ENCODE peak calls at places on chromosomes 7 and 10, in nine cellular contexts. One of them, this sample, is unnamed.

GRCh38 chr10:30540286-30540685 is 89.3 kb downstream of the LYZL2 start:
- DNase-seq in endothelial cell: no peak
- DNase-seq in RPMI8226: no peak
- DNase-seq in occipital lobe: no peak
- DNase-seq in bronchial epithelial cell: peak; percentile 86
- DNase-seq in PC-3: no peak
- DNase-seq in upper lobe of right lung: no peak
- DNase-seq in fibroblast of the aortic adventitia: no peak
- DNase-seq in T-helper 9 cell: no peak
- DNase-seq in this sample: no peak

GRCh38 chr7:127776776-127777390 is 124.9 kb downstream of the SND1 start:
- DNase-seq in T-helper 9 cell: no peak
- DNase-seq in upper lobe of right lung: no peak
- DNase-seq in occipital lobe: no peak
- DNase-seq in PC-3: no peak
- DNase-seq in RPMI8226: no peak
- DNase-seq in endothelial cell: no peak
- DNase-seq in bronchial epithelial cell: no peak
- DNase-seq in fibroblast of the aortic adventitia: peak; percentile 87
- DNase-seq in this sample: no peak

GRCh38 chr7:115052706-115053105 is 130.8 kb downstream of the MDFIC start:
- DNase-seq in PC-3: no peak
- DNase-seq in RPMI8226: no peak
- DNase-seq in fibroblast of the aortic adventitia: no peak
- DNase-seq in occipital lobe: no peak
- DNase-seq in bronchial epithelial cell: no peak
- DNase-seq in T-helper 9 cell: no peak
- DNase-seq in endothelial cell: no peak
- DNase-seq in upper lobe of right lung: no peak
- DNase-seq in this sample: no peak

GRCh38 chr10:59517961-59518360 is 155.6 kb upstream of the FAM13C start:
- DNase-seq in upper lobe of right lung: no peak
- DNase-seq in endothelial cell: no peak
- DNase-seq in fibroblast of the aortic adventitia: no peak
- DNase-seq in RPMI8226: no peak
- DNase-seq in PC-3: no peak
- DNase-seq in occipital lobe: peak; percentile 1
- DNase-seq in bronchial epithelial cell: no peak
- DNase-seq in T-helper 9 cell: no peak
- DNase-seq in this sample: no peak

GRCh38 chr10:84076540-84077195 is 62.6 kb upstream of the GHITM start:
- DNase-seq in RPMI8226: no peak
- DNase-seq in fibroblast of the aortic adventitia: peak; percentile 36
- DNase-seq in upper lobe of right lung: no peak
- DNase-seq in PC-3: no peak
- DNase-seq in occipital lobe: no peak
- DNase-seq in T-helper 9 cell: no peak
- DNase-seq in endothelial cell: peak; percentile 12
- DNase-seq in bronchial epithelial cell: peak; percentile 7
- DNase-seq in this sample: no peak

GRCh38 chr10:67549390-67549789 is 146.6 kb downstream of the CTNNA3 start:
- DNase-seq in endothelial cell: no peak
- DNase-seq in T-helper 9 cell: no peak
- DNase-seq in PC-3: no peak
- DNase-seq in upper lobe of right lung: no peak
- DNase-seq in fibroblast of the aortic adventitia: no peak
- DNase-seq in RPMI8226: no peak
- DNase-seq in bronchial epithelial cell: no peak
- DNase-seq in occipital lobe: no peak
- DNase-seq in this sample: no peak

GRCh38 chr10:65531545-65531944 is 1394.3 kb upstream of the LRRTM3 start:
- DNase-seq in bronchial epithelial cell: no peak
- DNase-seq in PC-3: no peak
- DNase-seq in occipital lobe: no peak
- DNase-seq in T-helper 9 cell: no peak
- DNase-seq in RPMI8226: no peak
- DNase-seq in fibroblast of the aortic adventitia: no peak
- DNase-seq in upper lobe of right lung: no peak
- DNase-seq in endothelial cell: no peak
- DNase-seq in this sample: no peak

GRCh38 chr10:117137031-117137910 is 799 bp downstream of the VAX1 start:
- DNase-seq in fibroblast of the aortic adventitia: no peak
- DNase-seq in endothelial cell: peak; percentile 70
- DNase-seq in T-helper 9 cell: no peak
- DNase-seq in bronchial epithelial cell: no peak
- DNase-seq in RPMI8226: peak; percentile 15
- DNase-seq in upper lobe of right lung: no peak
- DNase-seq in occipital lobe: no peak
- DNase-seq in PC-3: peak; percentile 51
- DNase-seq in this sample: no peak

GRCh38 chr10:5528989-5529701 is 4.4 kb downstream of the CALML3 start:
- DNase-seq in RPMI8226: no peak
- DNase-seq in occipital lobe: no peak
- DNase-seq in fibroblast of the aortic adventitia: no peak
- DNase-seq in T-helper 9 cell: no peak
- DNase-seq in PC-3: no peak
- DNase-seq in upper lobe of right lung: peak; percentile 51
- DNase-seq in bronchial epithelial cell: no peak
- DNase-seq in endothelial cell: no peak
- DNase-seq in this sample: no peak

GRCh38 chr7:38637957-38638356 is 6.8 kb upstream of the AMPH start:
- DNase-seq in upper lobe of right lung: no peak
- DNase-seq in PC-3: no peak
- DNase-seq in RPMI8226: no peak
- DNase-seq in fibroblast of the aortic adventitia: no peak
- DNase-seq in endothelial cell: no peak
- DNase-seq in occipital lobe: no peak
- DNase-seq in bronchial epithelial cell: no peak
- DNase-seq in T-helper 9 cell: no peak
- DNase-seq in this sample: no peak

GRCh38 chr10:70551971-70552422 is 50.5 kb downstream of the PRF1 start:
- DNase-seq in T-helper 9 cell: no peak
- DNase-seq in endothelial cell: no peak
- DNase-seq in upper lobe of right lung: peak; percentile 83
- DNase-seq in PC-3: no peak
- DNase-seq in occipital lobe: no peak
- DNase-seq in fibroblast of the aortic adventitia: peak; percentile 93
- DNase-seq in bronchial epithelial cell: peak; percentile 82
- DNase-seq in RPMI8226: no peak
- DNase-seq in this sample: no peak

GRCh38 chr10:132600416-132600815 is 62.8 kb downstream of the INPP5A start:
- DNase-seq in T-helper 9 cell: no peak
- DNase-seq in PC-3: no peak
- DNase-seq in fibroblast of the aortic adventitia: no peak
- DNase-seq in endothelial cell: no peak
- DNase-seq in occipital lobe: no peak
- DNase-seq in upper lobe of right lung: no peak
- DNase-seq in bronchial epithelial cell: no peak
- DNase-seq in RPMI8226: no peak
- DNase-seq in this sample: no peak

GRCh38 chr10:87775766-87776165 is 42.3 kb downstream of the ATAD1 start:
- DNase-seq in fibroblast of the aortic adventitia: peak; percentile 20
- DNase-seq in T-helper 9 cell: no peak
- DNase-seq in PC-3: peak; percentile 23
- DNase-seq in bronchial epithelial cell: peak; percentile 36
- DNase-seq in endothelial cell: no peak
- DNase-seq in occipital lobe: no peak
- DNase-seq in RPMI8226: no peak
- DNase-seq in upper lobe of right lung: no peak
- DNase-seq in this sample: no peak

GRCh38 chr7:101218236-101219130 is 518 bp downstream of the ZNHIT1 start:
- DNase-seq in PC-3: no peak
- DNase-seq in occipital lobe: no peak
- DNase-seq in T-helper 9 cell: no peak
- DNase-seq in fibroblast of the aortic adventitia: peak; percentile 25
- DNase-seq in upper lobe of right lung: no peak
- DNase-seq in RPMI8226: no peak
- DNase-seq in endothelial cell: no peak
- DNase-seq in bronchial epithelial cell: no peak
- DNase-seq in this sample: no peak

GRCh38 chr7:120981888-120982615 is 6.5 kb upstream of the CPED1 start:
- DNase-seq in PC-3: peak; percentile 66
- DNase-seq in occipital lobe: no peak
- DNase-seq in upper lobe of right lung: no peak
- DNase-seq in RPMI8226: no peak
- DNase-seq in bronchial epithelial cell: peak; percentile 37
- DNase-seq in fibroblast of the aortic adventitia: peak; percentile 68
- DNase-seq in endothelial cell: no peak
- DNase-seq in T-helper 9 cell: no peak
- DNase-seq in this sample: no peak

GRCh38 chr7:77808517-77808916 is 9.9 kb downstream of the PHTF2 start:
- DNase-seq in bronchial epithelial cell: no peak
- DNase-seq in upper lobe of right lung: no peak
- DNase-seq in PC-3: no peak
- DNase-seq in T-helper 9 cell: no peak
- DNase-seq in endothelial cell: no peak
- DNase-seq in RPMI8226: no peak
- DNase-seq in fibroblast of the aortic adventitia: no peak
- DNase-seq in occipital lobe: no peak
- DNase-seq in this sample: no peak

GRCh38 chr10:69486922-69487730 is 35.9 kb downstream of the TSPAN15 start:
- DNase-seq in T-helper 9 cell: no peak
- DNase-seq in RPMI8226: no peak
- DNase-seq in bronchial epithelial cell: peak; percentile 88
- DNase-seq in endothelial cell: no peak
- DNase-seq in upper lobe of right lung: no peak
- DNase-seq in occipital lobe: no peak
- DNase-seq in fibroblast of the aortic adventitia: no peak
- DNase-seq in PC-3: no peak
- DNase-seq in this sample: no peak

GRCh38 chr7:152583006-152583405 is 92.9 kb downstream of the XRCC2 start:
- DNase-seq in PC-3: no peak
- DNase-seq in occipital lobe: no peak
- DNase-seq in T-helper 9 cell: no peak
- DNase-seq in endothelial cell: no peak
- DNase-seq in upper lobe of right lung: no peak
- DNase-seq in fibroblast of the aortic adventitia: no peak
- DNase-seq in bronchial epithelial cell: no peak
- DNase-seq in RPMI8226: no peak
- DNase-seq in this sample: no peak

GRCh38 chr7:155425011-155425340 is 33.0 kb upstream of the EN2 start:
- DNase-seq in upper lobe of right lung: no peak
- DNase-seq in fibroblast of the aortic adventitia: no peak
- DNase-seq in T-helper 9 cell: no peak
- DNase-seq in bronchial epithelial cell: no peak
- DNase-seq in endothelial cell: no peak
- DNase-seq in PC-3: no peak
- DNase-seq in RPMI8226: no peak
- DNase-seq in occipital lobe: no peak
- DNase-seq in this sample: no peak

GRCh38 chr7:125602441-125602840 is 672.8 kb upstream of the POT1 start:
- DNase-seq in occipital lobe: no peak
- DNase-seq in PC-3: no peak
- DNase-seq in fibroblast of the aortic adventitia: no peak
- DNase-seq in bronchial epithelial cell: no peak
- DNase-seq in T-helper 9 cell: no peak
- DNase-seq in RPMI8226: no peak
- DNase-seq in upper lobe of right lung: no peak
- DNase-seq in endothelial cell: no peak
- DNase-seq in this sample: no peak

This sample was measured in dorsolateral prefrontal cortex.